ENCODE peak calls at places on chromosomes 13 and 19, in five cellular contexts. S is cardiac muscle cell, R is pancreas, P is fibroblast of lung, T is heart left ventricle. X is an unnamed sample.

GRCh38 chr19:51094696-51095279 is 12.1 kb upstream of the KLK14 start:
- DNase-seq in S (peak; percentile 25), R (no peak), T (no peak), P (no peak), X (no peak)

GRCh38 chr19:39126593-39127187 is 1.1 kb downstream of the PAK4 start:
- DNase-seq in R (peak; percentile 84), S (peak; percentile 44), T (no peak), P (peak; percentile 37), X (peak; percentile 85)

GRCh38 chr13:113646376-113646775 is 11.6 kb downstream of the ATP4B start:
- DNase-seq in T (peak; percentile 16), S (no peak), P (no peak), R (no peak), X (peak; percentile 47)

GRCh38 chr13:113820813-113821651 is 42.8 kb downstream of the GAS6 start:
- DNase-seq in T (peak; percentile 78), S (peak; percentile 94), P (peak; percentile 98), R (no peak), X (no peak)

GRCh38 chr13:26074706-26075105 is 22.9 kb upstream of the SHISA2 start:
- DNase-seq in R (no peak), T (no peak), S (peak; percentile 34), P (no peak), X (no peak)

GRCh38 chr19:10701955-10702307 is 692 bp downstream of the QTRT1 start:
- DNase-seq in P (no peak), R (no peak), S (no peak), T (no peak), X (no peak)

GRCh38 chr13:80360298-80360827 is 19.4 kb upstream of the SPRY2 start:
- DNase-seq in S (no peak), R (no peak), T (no peak), P (peak; percentile 26), X (no peak)

GRCh38 chr13:76516013-76516412 is 370.2 kb downstream of the KCTD12 start:
- DNase-seq in R (no peak), T (no peak), S (peak; percentile 79), P (peak; percentile 90), X (no peak)

GRCh38 chr13:97283888-97284287 is 61.8 kb downstream of the MBNL2 start:
- DNase-seq in P (no peak), R (no peak), S (no peak), T (no peak), X (no peak)

GRCh38 chr19:43229315-43229714 is 23.9 kb upstream of the PSG4 start:
- DNase-seq in P (no peak), T (no peak), S (peak; percentile 6), R (no peak), X (no peak)

GRCh38 chr19:56099638-56100539 is 21.2 kb downstream of the ZNF787 start:
- DNase-seq in S (no peak), R (no peak), P (no peak), T (no peak), X (no peak)

GRCh38 chr13:54950546-54950945 is 1921.9 kb downstream of the OLFM4 start:
- DNase-seq in P (no peak), S (no peak), R (no peak), T (no peak), X (no peak)
- TF ChIP-seq CTCF in P (no peak), S (no peak), R (no peak), T (no peak), X (no peak)

DNA sequence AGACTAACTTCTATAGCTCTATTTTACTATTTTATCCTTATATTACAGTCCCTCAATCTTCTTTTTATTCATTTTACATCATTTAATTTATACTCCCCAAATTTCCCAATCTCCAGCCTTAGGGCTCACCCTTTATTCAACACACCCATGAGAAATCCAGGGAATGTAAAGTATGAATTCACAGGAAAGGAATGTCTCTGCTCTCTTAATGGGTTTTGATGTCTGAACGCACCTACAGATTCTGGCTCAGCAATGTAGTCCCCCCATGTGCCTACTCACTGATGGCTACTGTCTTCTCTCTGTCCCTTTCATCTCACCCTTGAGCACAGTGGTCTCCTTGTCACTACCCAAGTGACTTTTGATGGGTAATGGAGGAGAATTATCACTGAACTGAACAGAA is 32.8 kb downstream of the TNFSF13B start:
- DNase-seq in T (no peak), S (no peak), R (no peak), P (no peak), X (no peak)
- H3K4me1 ChIP-seq in T (no peaks in the 10 kb centered on the region), S (no peaks in the 10 kb centered on the region), R (peaks cover 3% of the 10 kb centered on the region), P (no peaks in the 10 kb centered on the region), X (no peaks in the 10 kb centered on the region)

DNA sequence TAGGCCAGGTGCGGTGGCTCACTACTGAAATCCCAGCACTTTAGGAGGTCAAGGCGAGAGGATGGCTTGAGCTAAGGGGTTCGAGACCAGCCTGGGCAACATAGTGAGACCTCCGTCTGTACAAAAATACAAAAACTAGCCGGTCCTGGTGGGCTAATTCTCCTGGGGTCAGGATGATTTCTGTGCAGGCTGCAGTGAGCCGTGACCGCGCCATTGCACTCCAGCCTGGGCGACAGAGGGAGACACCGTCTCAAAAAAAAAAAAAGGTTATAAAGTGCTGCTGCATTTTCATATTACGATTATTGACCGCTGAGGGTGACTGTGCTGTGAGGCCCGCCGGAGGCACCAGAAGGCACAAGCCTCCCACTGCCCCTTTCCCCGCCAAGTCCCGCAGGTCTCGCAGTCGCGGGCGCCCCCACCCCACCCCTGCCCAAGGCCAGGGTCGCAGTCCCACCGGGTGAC is 477 bp upstream of the PLEKHF1 start:
- DNase-seq in T (no peak), P (no peak), S (no peak), R (no peak), X (no peak)
- TF ChIP-seq CTCF in T (no peak), P (no peak), S (no peak), R (no peak), X (peak; percentile 24)

DNA sequence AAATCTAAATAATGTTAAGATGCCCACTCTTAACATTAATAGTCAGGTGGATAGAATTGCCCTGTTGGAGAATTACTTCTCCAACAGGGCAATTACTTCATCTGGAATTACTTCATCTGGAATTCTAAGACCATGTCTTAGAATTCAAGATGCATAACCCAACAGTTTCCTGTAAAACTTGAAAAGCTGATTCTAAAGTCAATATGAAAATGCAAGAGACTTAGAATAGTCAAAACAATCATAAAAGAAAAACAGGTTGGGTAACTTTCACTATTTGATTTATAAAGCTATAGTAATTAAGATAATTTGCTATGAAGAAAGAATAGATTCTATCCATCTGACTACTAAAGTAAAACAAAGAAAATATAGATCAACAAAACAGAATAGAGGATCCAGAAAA is 75.2 kb downstream of the ABCC4 start:
- DNase-seq in S (no peak), P (no peak), R (no peak), T (no peak), X (no peak)
- H3K4me1 ChIP-seq in S (no peaks in the 10 kb centered on the region), P (no peaks in the 10 kb centered on the region), R (no peaks in the 10 kb centered on the region), T (no peaks in the 10 kb centered on the region), X (no peaks in the 10 kb centered on the region)

GRCh38 chr19:32464279-32464678 is 58.7 kb downstream of the DPY19L3 start:
- DNase-seq in T (no peak), R (no peak), P (peak; percentile 42), S (peak; percentile 29), X (no peak)
- TF ChIP-seq CTCF in T (no peak), R (no peak), P (peak; percentile 41), S (peak; percentile 44), X (peak; percentile 51)

GRCh38 chr19:14110650-14111049 is 6.9 kb downstream of the PRKACA start:
- DNase-seq in T (no peak), P (no peak), R (no peak), S (no peak), X (no peak)
- H3K4me1 ChIP-seq in T (peaks cover 58% of the 10 kb centered on the region), P (peaks cover 21% of the 10 kb centered on the region), R (peaks cover 19% of the 10 kb centered on the region), S (peaks cover 19% of the 10 kb centered on the region), X (peaks cover 24% of the 10 kb centered on the region)

GRCh38 chr19:54156953-54157352 is 2.6 kb downstream of the LENG1 start:
- DNase-seq in P (no peak), T (no peak), S (no peak), R (no peak), X (no peak)

GRCh38 chr19:54159352-54160181 is at the start of gene LENG1:
- DNase-seq in R (peak; percentile 100), P (peak; percentile 100), S (peak; percentile 100), T (peak; percentile 100), X (peak; percentile 100)

GRCh38 chr19:54160182-54160811 is 776 bp upstream of the LENG1 start:
- DNase-seq in T (no peak), S (peak; percentile 30), R (no peak), P (no peak), X (no peak)

GRCh38 chr19:54160948-54161347 is 1.4 kb upstream of the LENG1 start:
- DNase-seq in R (no peak), P (no peak), T (no peak), S (no peak), X (no peak)

GRCh38 chr19:54158812-54159351 is 639 bp downstream of the LENG1 start:
- DNase-seq in R (no peak), S (peak; percentile 33), T (no peak), P (no peak), X (no peak)
- TF ChIP-seq CTCF in R (no peak), S (no peak), T (no peak), P (no peak), X (no peak)

DNA sequence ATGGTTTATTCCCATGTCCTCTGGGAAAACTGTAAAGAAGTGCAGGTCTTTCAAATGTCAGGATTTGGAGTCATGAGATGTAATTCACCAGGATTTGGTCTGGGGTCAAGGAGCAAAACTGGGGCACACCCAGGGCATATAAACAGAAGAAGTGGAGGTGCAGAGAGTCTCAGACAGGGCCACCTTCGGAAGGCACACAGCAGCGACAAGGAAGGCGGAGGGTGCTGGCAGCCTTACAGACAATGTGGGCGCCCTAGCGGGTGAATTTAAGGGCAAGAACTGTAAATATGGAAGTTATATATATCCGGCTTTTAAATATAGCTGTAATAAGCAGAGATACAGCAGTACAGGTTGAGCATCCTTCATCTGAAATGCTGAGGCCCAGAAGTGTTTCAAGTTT is 31.2 kb downstream of the DHRS12 start:
- DNase-seq in P (no peak), R (no peak), T (no peak), S (no peak), X (no peak)
- H3K4me1 ChIP-seq in P (no peaks in the 10 kb centered on the region), R (peaks cover 46% of the 10 kb centered on the region), T (peaks cover 22% of the 10 kb centered on the region), S (peaks cover 19% of the 10 kb centered on the region), X (no peaks in the 10 kb centered on the region)

DNA sequence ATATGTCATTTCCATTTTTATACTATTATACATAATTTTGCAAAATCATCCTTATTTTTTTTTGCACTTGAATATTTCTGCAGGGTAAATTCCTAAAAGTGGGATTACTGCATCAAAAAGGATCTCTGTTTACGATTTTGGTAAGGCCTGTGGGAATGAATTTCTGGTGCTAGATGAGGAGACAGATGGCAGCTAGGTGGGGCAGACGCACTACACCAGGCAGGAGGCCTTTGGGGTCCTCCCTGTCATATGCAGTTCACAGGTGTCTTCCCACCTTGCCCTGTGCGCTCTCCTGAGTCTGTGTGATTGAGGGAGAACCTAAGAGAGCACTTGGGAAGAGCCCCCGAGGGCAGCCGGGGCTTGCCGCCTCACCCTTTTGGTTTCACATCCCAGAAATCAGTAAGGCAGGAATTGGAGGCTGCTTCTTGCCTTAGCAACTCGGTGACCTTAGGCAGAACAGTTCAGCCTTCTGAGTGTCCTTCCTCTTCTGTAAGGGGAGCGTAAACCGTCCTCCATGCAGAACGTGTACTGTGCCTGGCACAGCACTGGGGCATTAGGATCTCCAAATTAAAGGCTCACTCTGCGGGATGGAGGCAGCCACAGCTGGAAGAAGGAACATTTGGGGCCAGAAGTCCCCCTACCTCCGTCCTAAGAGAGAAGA is 13.5 kb upstream of the GJB2 start:
- DNase-seq in S (no peak), R (no peak), T (no peak), P (no peak), X (no peak)
- TF ChIP-seq CTCF in S (no peak), R (no peak), T (no peak), P (no peak), X (no peak)

DNA sequence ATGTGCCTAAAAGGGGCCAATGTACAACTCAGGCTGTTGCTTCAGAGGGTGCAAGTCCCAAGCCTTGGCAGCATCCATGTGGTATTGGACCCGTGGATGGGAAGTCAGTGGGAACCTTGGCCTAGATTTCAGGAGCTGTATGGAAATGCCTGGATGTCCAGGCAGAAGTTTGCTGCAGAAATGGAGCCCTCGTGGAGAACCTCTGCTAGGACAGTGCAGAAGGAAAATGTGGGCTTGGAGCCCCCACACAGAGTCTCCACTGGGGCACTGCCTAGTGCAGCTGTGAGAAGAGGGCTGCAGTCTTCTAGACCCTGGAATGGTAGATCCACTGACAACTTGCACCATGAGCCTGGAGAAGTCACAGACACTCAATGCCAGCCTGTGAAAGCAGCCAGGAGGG is 28.5 kb downstream of the GPC5 start:
- DNase-seq in R (no peak), T (no peak), S (no peak), P (no peak), X (no peak)
- H3K4me1 ChIP-seq in R (no peaks in the 10 kb centered on the region), T (no peaks in the 10 kb centered on the region), S (no peaks in the 10 kb centered on the region), P (no peaks in the 10 kb centered on the region), X (no peaks in the 10 kb centered on the region)

X was measured in right lobe of liver.